ENCODE peak calls at places on chromosomes 12 and 14, in five cellular contexts. J is astrocyte, P is cardiac muscle cell, A is Peyer's patch, V is esophagus squamous epithelium. F is an unnamed sample.
A peak's percentile ranks its signal among the peaks of the same experiment; 100 is the strongest.

GRCh38 chr12:109309441-109310246 is 560 bp upstream of the FOXN4 start:
- DNase-seq in J (no peak), P (no peak), A (no peak), V (no peak), F (no peak)

GRCh38 chr14:93926873-93927571 is at the start of gene FAM181A:
- DNase-seq in J (no peak), P (no peak), A (no peak), V (no peak), F (no peak)

GRCh38 chr14:69152181-69152943 is 557 bp downstream of the DCAF5 start:
- DNase-seq in J (peak; percentile 28), P (peak; percentile 62), A (peak; percentile 47), V (no peak), F (no peak)

GRCh38 chr12:68175566-68176033 is 16.1 kb upstream of the IFNG start:
- DNase-seq in J (no peak), P (no peak), A (peak; percentile 73), V (no peak), F (no peak)

GRCh38 chr12:19643635-19644034 is 204.3 kb downstream of the AEBP2 start:
- DNase-seq in J (peak; percentile 52), P (peak; percentile 77), A (no peak), V (no peak), F (no peak)

GRCh38 chr12:124567035-124567672 is at the start of gene NCOR2:
- DNase-seq in J (no peak), P (no peak), A (no peak), V (no peak), F (no peak)

GRCh38 chr12:3631272-3631637 is 121.7 kb downstream of the CRACR2A start:
- DNase-seq in J (no peak), P (no peak), A (no peak), V (no peak), F (no peak)

GRCh38 chr14:26841920-26842741 is 244.3 kb upstream of the NOVA1 start:
- DNase-seq in J (peak; percentile 98), P (peak; percentile 98), A (peak; percentile 66), V (no peak), F (peak; percentile 76)

GRCh38 chr12:103799504-103800251 is 41.4 kb downstream of the NT5DC3 start:
- DNase-seq in J (peak; percentile 62), P (peak; percentile 79), A (peak; percentile 58), V (no peak), F (peak; percentile 84)

GRCh38 chr12:25690996-25691864 is 138.1 kb upstream of the LMNTD1 start:
- DNase-seq in J (no peak), P (peak; percentile 58), A (no peak), V (no peak), F (no peak)

GRCh38 chr12:104213952-104214351 is 1.6 kb upstream of the TXNRD1 start:
- DNase-seq in J (peak; percentile 86), P (peak; percentile 71), A (no peak), V (no peak), F (no peak)

GRCh38 chr14:94707494-94707893 is 62.4 kb downstream of the GSC start:
- DNase-seq in J (no peak), P (peak; percentile 6), A (no peak), V (no peak), F (no peak)

GRCh38 chr12:6462234-6462995 is 8.1 kb downstream of the VAMP1 start:
- DNase-seq in J (no peak), P (no peak), A (no peak), V (no peak), F (no peak)

GRCh38 chr14:77151918-77152588 is 10.5 kb upstream of the ZDHHC22 start:
- DNase-seq in J (peak; percentile 6), P (peak; percentile 52), A (peak; percentile 10), V (no peak), F (no peak)

GRCh38 chr14:50773632-50774541 is 57.1 kb downstream of the NIN start:
- DNase-seq in J (peak; percentile 9), P (peak; percentile 50), A (no peak), V (no peak), F (peak; percentile 10)

GRCh38 chr14:85399196-85399595 is 130.7 kb upstream of the FLRT2 start:
- DNase-seq in J (peak; percentile 9), P (peak; percentile 53), A (no peak), V (no peak), F (no peak)

GRCh38 chr12:50764861-50765324 is 992 bp downstream of the ATF1 start:
- DNase-seq in J (peak; percentile 16), P (peak; percentile 48), A (peak; percentile 65), V (no peak), F (no peak)

GRCh38 chr14:99624971-99625370 is 20.0 kb upstream of the HHIPL1 start:
- DNase-seq in J (no peak), P (no peak), A (no peak), V (no peak), F (no peak)

GRCh38 chr14:34874386-34875030 is 652 bp downstream of the BAZ1A start:
- DNase-seq in J (peak; percentile 11), P (peak; percentile 56), A (peak; percentile 70), V (no peak), F (no peak)

GRCh38 chr14:80433811-80434210 is 222.5 kb upstream of the DIO2 start:
- DNase-seq in J (no peak), P (no peak), A (no peak), V (no peak), F (no peak)

GRCh38 chr12:50545783-50546182 is 41.0 kb downstream of the DIP2B start:
- DNase-seq in J (no peak), P (no peak), A (peak; percentile 55), V (no peak), F (no peak)

GRCh38 chr14:44910826-44911225 is 50.9 kb downstream of the KLHL28 start:
- DNase-seq in J (no peak), P (no peak), A (no peak), V (no peak), F (no peak)

DNA sequence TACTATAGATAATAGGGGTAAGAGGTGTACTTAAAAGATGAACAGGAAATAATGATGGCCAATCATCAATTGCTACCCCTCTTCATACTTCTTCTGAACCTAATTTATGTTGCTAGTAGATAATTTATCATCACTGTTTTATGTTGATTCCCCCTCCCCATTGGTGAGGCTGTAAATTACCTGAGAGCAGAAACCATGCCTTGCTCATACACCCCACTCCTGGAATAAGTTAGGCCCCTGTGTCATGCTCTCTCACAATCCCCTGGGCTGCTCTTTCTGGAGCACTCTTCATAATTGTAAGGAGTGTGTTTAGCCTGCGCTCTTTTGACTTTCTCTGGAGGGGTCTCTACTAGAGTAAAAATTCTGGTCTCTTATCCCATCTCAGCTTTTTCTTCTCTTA is 180.7 kb downstream of the PAH start:
- DNase-seq in J (no peak), P (no peak), A (no peak), V (no peak), F (no peak)
- H3K27ac ChIP-seq in J (no peak overlapping the region), P (no peak overlapping the region), A (no peak overlapping the region), V (no peak overlapping the region), F (no peak overlapping the region)

GRCh38 chr12:88303335-88303734 is 161.2 kb downstream of the TMTC3 start:
- DNase-seq in J (no peak), P (no peak), A (no peak), V (no peak), F (no peak)

GRCh38 chr12:88298761-88299242 is 156.7 kb downstream of the TMTC3 start:
- DNase-seq in J (peak; percentile 99), P (peak; percentile 66), A (no peak), V (no peak), F (peak; percentile 82)

GRCh38 chr12:88298014-88298682 is 156.0 kb downstream of the TMTC3 start:
- DNase-seq in J (no peak), P (no peak), A (no peak), V (no peak), F (no peak)

GRCh38 chr12:88300931-88301330 is 158.8 kb downstream of the TMTC3 start:
- DNase-seq in J (no peak), P (no peak), A (no peak), V (no peak), F (no peak)

GRCh38 chr12:88299567-88300101 is 157.5 kb downstream of the TMTC3 start:
- DNase-seq in J (peak; percentile 99), P (peak; percentile 93), A (no peak), V (no peak), F (peak; percentile 96)
- H3K27ac ChIP-seq in J (peak overlapping the region; percentile 97), P (peak overlapping the region; percentile 27), A (no peak overlapping the region), V (peak overlapping the region; percentile 15), F (peak overlapping the region; percentile 85)

GRCh38 chr14:87979689-87980088 is 13.3 kb downstream of the GALC start:
- DNase-seq in J (no peak), P (no peak), A (no peak), V (no peak), F (no peak)
- H3K27ac ChIP-seq in J (no peak overlapping the region), P (peak overlapping the region; percentile 27), A (no peak overlapping the region), V (no peak overlapping the region), F (no peak overlapping the region)

GRCh38 chr12:14814082-14814481 is at the start of gene SMCO3:
- DNase-seq in J (no peak), P (no peak), A (no peak), V (no peak), F (no peak)
- H3K27ac ChIP-seq in J (no peak within 1 kb of the TSS), P (no peak within 1 kb of the TSS), A (no peak within 1 kb of the TSS), V (no peak within 1 kb of the TSS), F (no peak within 1 kb of the TSS)

GRCh38 chr14:103880986-103881926 is 33.9 kb upstream of the PPP1R13B start:
- DNase-seq in J (no peak), P (no peak), A (no peak), V (no peak), F (no peak)
- H3K27ac ChIP-seq in J (no peak overlapping the region), P (no peak overlapping the region), A (peak overlapping the region; percentile 49), V (peak overlapping the region; percentile 85), F (no peak overlapping the region)

F was measured in epithelial cell of prostate.